ENCODE peak calls at places on chromosome 17, in four cellular contexts. One of them, this sample, is unnamed.

GRCh38 chr17:37792787-37793186 is 47.9 kb upstream of the HNF1B start:
- DNase-seq in naive thymus-derived CD4-positive, alpha-beta T cell: no peak
- DNase-seq in fibroblast of lung: peak
- DNase-seq in amniotic stem cell: no peak
- DNase-seq in this sample: no peak

GRCh38 chr17:31596382-31597323 is 205.2 kb downstream of the RAB11FIP4 start:
- DNase-seq in naive thymus-derived CD4-positive, alpha-beta T cell: no peak
- DNase-seq in fibroblast of lung: peak
- DNase-seq in amniotic stem cell: peak
- DNase-seq in this sample: peak

GRCh38 chr17:40564195-40564882 is 933 bp downstream of the CCR7 start:
- DNase-seq in naive thymus-derived CD4-positive, alpha-beta T cell: no peak
- DNase-seq in fibroblast of lung: no peak
- DNase-seq in amniotic stem cell: no peak
- DNase-seq in this sample: peak

GRCh38 chr17:42189651-42189965 is 4.4 kb upstream of the HCRT start:
- DNase-seq in naive thymus-derived CD4-positive, alpha-beta T cell: no peak
- DNase-seq in fibroblast of lung: no peak
- DNase-seq in amniotic stem cell: no peak
- DNase-seq in this sample: no peak

GRCh38 chr17:78313735-78314648 is 45.9 kb downstream of the SOCS3 start:
- DNase-seq in naive thymus-derived CD4-positive, alpha-beta T cell: peak
- DNase-seq in fibroblast of lung: peak
- DNase-seq in amniotic stem cell: peak
- DNase-seq in this sample: peak

GRCh38 chr17:80750263-80750662 is 205.6 kb downstream of the RPTOR start:
- DNase-seq in naive thymus-derived CD4-positive, alpha-beta T cell: no peak
- DNase-seq in fibroblast of lung: no peak
- DNase-seq in amniotic stem cell: no peak
- DNase-seq in this sample: no peak

GRCh38 chr17:79743614-79744013 is 12.9 kb downstream of the ENPP7 start:
- DNase-seq in naive thymus-derived CD4-positive, alpha-beta T cell: no peak
- DNase-seq in fibroblast of lung: no peak
- DNase-seq in amniotic stem cell: no peak
- DNase-seq in this sample: no peak

GRCh38 chr17:45977506-45977824 is 21.6 kb upstream of the STH start:
- DNase-seq in naive thymus-derived CD4-positive, alpha-beta T cell: no peak
- DNase-seq in fibroblast of lung: no peak
- DNase-seq in amniotic stem cell: no peak
- DNase-seq in this sample: no peak

GRCh38 chr17:64278614-64279013 is 15.6 kb upstream of the TEX2 start:
- DNase-seq in naive thymus-derived CD4-positive, alpha-beta T cell: no peak
- DNase-seq in fibroblast of lung: peak
- DNase-seq in amniotic stem cell: no peak
- DNase-seq in this sample: no peak

GRCh38 chr17:68733241-68734176 is 132.3 kb upstream of the FAM20A start:
- DNase-seq in naive thymus-derived CD4-positive, alpha-beta T cell: no peak
- DNase-seq in fibroblast of lung: peak
- DNase-seq in amniotic stem cell: no peak
- DNase-seq in this sample: no peak

GRCh38 chr17:28327031-28327607 is 8.1 kb downstream of the TMEM97 start:
- DNase-seq in naive thymus-derived CD4-positive, alpha-beta T cell: no peak
- DNase-seq in fibroblast of lung: no peak
- DNase-seq in amniotic stem cell: no peak
- DNase-seq in this sample: no peak

GRCh38 chr17:43766413-43767052 is 7.9 kb upstream of the SOST start:
- DNase-seq in naive thymus-derived CD4-positive, alpha-beta T cell: no peak
- DNase-seq in fibroblast of lung: peak
- DNase-seq in amniotic stem cell: no peak
- DNase-seq in this sample: no peak

GRCh38 chr17:40419559-40420331 is 2.0 kb upstream of the TOP2A start:
- DNase-seq in naive thymus-derived CD4-positive, alpha-beta T cell: no peak
- DNase-seq in fibroblast of lung: no peak
- DNase-seq in amniotic stem cell: no peak
- DNase-seq in this sample: no peak

GRCh38 chr17:44970136-44970737 is 2.1 kb upstream of the C1QL1 start:
- DNase-seq in naive thymus-derived CD4-positive, alpha-beta T cell: no peak
- DNase-seq in fibroblast of lung: peak
- DNase-seq in amniotic stem cell: no peak
- DNase-seq in this sample: peak

GRCh38 chr17:11712445-11712844 is 114.2 kb downstream of the DNAH9 start:
- DNase-seq in naive thymus-derived CD4-positive, alpha-beta T cell: no peak
- DNase-seq in fibroblast of lung: no peak
- DNase-seq in amniotic stem cell: no peak
- DNase-seq in this sample: no peak

GRCh38 chr17:2860045-2860444 is 63.8 kb downstream of the RAP1GAP2 start:
- DNase-seq in naive thymus-derived CD4-positive, alpha-beta T cell: no peak
- DNase-seq in fibroblast of lung: no peak
- DNase-seq in amniotic stem cell: no peak
- DNase-seq in this sample: no peak

GRCh38 chr17:44972953-44973352 is 4.8 kb upstream of the C1QL1 start:
- DNase-seq in naive thymus-derived CD4-positive, alpha-beta T cell: no peak
- DNase-seq in fibroblast of lung: peak
- DNase-seq in amniotic stem cell: no peak
- DNase-seq in this sample: no peak

GRCh38 chr17:3732171-3732570 is 8.5 kb downstream of the HASPIN start:
- DNase-seq in naive thymus-derived CD4-positive, alpha-beta T cell: no peak
- DNase-seq in fibroblast of lung: no peak
- DNase-seq in amniotic stem cell: no peak
- DNase-seq in this sample: peak

GRCh38 chr17:73262676-73263642 is 1.3 kb upstream of the CPSF4L start:
- DNase-seq in naive thymus-derived CD4-positive, alpha-beta T cell: no peak
- DNase-seq in fibroblast of lung: no peak
- DNase-seq in amniotic stem cell: no peak
- DNase-seq in this sample: no peak

GRCh38 chr17:42608692-42609181 is 437 bp downstream of the RETREG3 start:
- DNase-seq in naive thymus-derived CD4-positive, alpha-beta T cell: peak
- DNase-seq in fibroblast of lung: no peak
- DNase-seq in amniotic stem cell: no peak
- DNase-seq in this sample: no peak

GRCh38 chr17:83103200-83103937 is 24.0 kb downstream of the METRNL start:
- DNase-seq in naive thymus-derived CD4-positive, alpha-beta T cell: no peak
- DNase-seq in fibroblast of lung: no peak
- DNase-seq in amniotic stem cell: no peak
- DNase-seq in this sample: peak

GRCh38 chr17:47883589-47884426 is 12.2 kb upstream of the SP2 start:
- DNase-seq in naive thymus-derived CD4-positive, alpha-beta T cell: no peak
- DNase-seq in fibroblast of lung: no peak
- DNase-seq in amniotic stem cell: no peak
- DNase-seq in this sample: no peak

This sample was measured in B cell.